ENCODE peak calls at places on chromosomes 11 and 22, in four cellular contexts. O is Panc1, S is HepG2, W is K562. L is an unnamed sample.

GRCh38 chr11:17273668-17274321 is 2.7 kb upstream of the NUCB2 start:
- DNase-seq in O (no peak), S (no peak), W (no peak), L (no peak)

GRCh38 chr11:127493330-127493729 is 492.8 kb upstream of the KIRREL3 start:
- DNase-seq in O (no peak), S (no peak), W (no peak), L (no peak)

GRCh38 chr22:48957311-48957986 is 870.2 kb downstream of the BRD1 start:
- DNase-seq in O (no peak), S (no peak), W (no peak), L (no peak)

GRCh38 chr11:83456075-83456474 is 169.9 kb upstream of the CCDC90B start:
- DNase-seq in O (no peak), S (no peak), W (no peak), L (no peak)

GRCh38 chr11:110015695-110016094 is 77.5 kb upstream of the ZC3H12C start:
- DNase-seq in O (no peak), S (no peak), W (no peak), L (no peak)

GRCh38 chr22:43092085-43092484 is 2.9 kb upstream of the TTLL1 start:
- DNase-seq in O (no peak), S (no peak), W (no peak), L (no peak)

GRCh38 chr11:117595440-117595839 is 201.6 kb downstream of the DSCAML1 start:
- DNase-seq in O (no peak), S (no peak), W (peak), L (peak)

GRCh38 chr11:113329725-113330124 is 15.3 kb downstream of the TTC12 start:
- DNase-seq in O (no peak), S (no peak), W (no peak), L (no peak)

GRCh38 chr22:47850644-47851151 is 1088.2 kb downstream of the TBC1D22A start:
- DNase-seq in O (no peak), S (no peak), W (no peak), L (no peak)

GRCh38 chr11:27228232-27228631 is 134.8 kb downstream of the CCDC34 start:
- DNase-seq in O (no peak), S (no peak), W (no peak), L (no peak)

GRCh38 chr11:27319065-27319464 is 44.0 kb downstream of the CCDC34 start:
- DNase-seq in O (no peak), S (peak), W (no peak), L (peak)

GRCh38 chr11:1126935-1127663 is 30.7 kb upstream of the MUC5AC start:
- DNase-seq in O (no peak), S (no peak), W (no peak), L (no peak)

GRCh38 chr11:27075192-27075591 is 34.6 kb downstream of the BBOX1 start:
- DNase-seq in O (no peak), S (no peak), W (no peak), L (no peak)

GRCh38 chr11:8262552-8263108 is 1.0 kb downstream of the LMO1 start:
- DNase-seq in O (no peak), S (no peak), W (no peak), L (no peak)

GRCh38 chr11:108697872-108698473 is 33.1 kb downstream of the DDX10 start:
- DNase-seq in O (peak), S (peak), W (peak), L (peak)

GRCh38 chr11:130121430-130121978 is 38.1 kb upstream of the ST14 start:
- DNase-seq in O (no peak), S (no peak), W (no peak), L (peak)

GRCh38 chr11:128692750-128693578 is 908 bp upstream of the FLI1 start:
- DNase-seq in O (no peak), S (no peak), W (no peak), L (no peak)

GRCh38 chr11:9263840-9264380 is 1.2 kb downstream of the DENND5A start:
- DNase-seq in O (no peak), S (peak), W (no peak), L (no peak)

GRCh38 chr11:92829671-92830070 is 139.8 kb upstream of the MTNR1B start:
- DNase-seq in O (no peak), S (no peak), W (no peak), L (no peak)

GRCh38 chr11:12143461-12144258 is 33.3 kb downstream of the MICAL2 start:
- DNase-seq in O (no peak), S (peak), W (no peak), L (no peak)
- H3K27ac ChIP-seq in O (peak), S (no peak), W (no peak), L (no peak)

GRCh38 chr22:25199726-25200520 is at the start of gene CRYBB3:
- DNase-seq in O (no peak), S (no peak), W (no peak), L (no peak)
- TF ChIP-seq TCF7L2 in O (no peak), S (no peak), W (no peak), L (no peak)

DNA sequence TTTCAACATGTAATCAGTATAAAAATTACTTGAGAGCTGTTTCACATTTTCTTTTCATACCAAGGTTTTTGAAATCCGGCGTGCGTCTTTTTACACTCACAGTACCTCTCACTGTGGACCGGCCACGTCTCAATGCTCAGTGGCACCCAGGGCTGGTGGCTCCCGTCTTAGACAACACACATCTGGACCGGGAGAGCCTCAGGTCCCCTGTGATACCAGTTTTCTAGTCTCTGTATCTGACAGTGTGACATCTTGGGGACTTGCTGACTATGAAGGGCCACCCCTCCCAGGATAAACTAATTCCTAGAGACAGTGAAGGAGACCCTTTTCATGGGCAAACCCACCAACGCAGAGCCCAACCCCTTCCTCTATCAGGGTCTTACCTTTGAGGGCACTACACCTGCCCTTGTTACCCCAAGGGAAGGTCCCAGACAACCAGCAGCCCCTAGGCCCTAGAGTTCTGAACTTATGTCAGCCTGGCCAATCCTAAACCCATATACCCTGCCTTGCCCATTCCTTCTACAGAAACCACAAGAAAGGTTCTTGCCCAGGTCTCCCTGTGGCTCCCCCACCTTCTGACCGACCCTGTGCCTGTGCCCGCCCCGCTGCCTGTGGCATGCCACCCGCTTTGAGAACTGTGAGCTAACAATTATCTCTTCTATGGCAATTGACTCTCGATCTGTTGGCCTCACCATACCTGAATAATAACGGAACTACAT is 6.1 kb upstream of the ASCL2 start:
- DNase-seq in O (no peak), S (no peak), W (no peak), L (no peak)
- H3K27ac ChIP-seq in O (no peak), S (no peak), W (no peak), L (no peak)

DNA sequence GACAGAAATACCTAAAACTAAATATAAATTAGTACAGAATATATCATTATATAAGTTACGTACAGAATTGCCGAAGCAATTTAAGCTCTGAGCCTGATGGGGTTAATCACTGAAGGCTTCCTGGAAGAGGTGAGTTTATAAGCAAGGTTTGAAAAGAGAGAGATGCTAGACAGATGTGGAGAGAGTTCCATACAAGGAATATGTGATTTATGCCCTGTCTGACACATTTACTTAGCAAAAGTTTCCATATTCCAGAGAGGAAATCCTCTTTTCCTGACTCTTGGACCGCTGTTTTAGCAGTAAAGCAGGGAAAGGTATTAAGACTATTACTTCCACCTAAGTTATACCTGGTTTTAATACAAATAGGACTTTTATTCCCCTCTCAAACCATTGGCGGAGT is 65.1 kb downstream of the DBX1 start:
- DNase-seq in O (no peak), S (no peak), W (no peak), L (no peak)
- TF ChIP-seq TCF7L2 in O (no peak), S (no peak), W (no peak), L (no peak)

GRCh38 chr11:18907391-18907790 is 31.8 kb downstream of the MRGPRX1 start:
- DNase-seq in O (no peak), S (no peak), W (no peak), L (no peak)
- H3K27ac ChIP-seq in O (no peak), S (no peak), W (no peak), L (no peak)

GRCh38 chr22:46043816-46044717 is 67.1 kb upstream of the WNT7B start:
- DNase-seq in O (no peak), S (no peak), W (no peak), L (no peak)
- TF ChIP-seq TCF7L2 in O (no peak), S (no peak), W (no peak), L (no peak)

L was measured in HCT116.